ENCODE peak calls at places on chromosomes 12 and 14, in five cellular contexts. Q is brain microvascular endothelial cell, Y is upper lobe of right lung, J is LoVo, U is cerebellum. C is an unnamed sample.

GRCh38 chr14:74825008-74825407 is 50.9 kb downstream of the PROX2 start:
- DNase-seq in Q (no peak), Y (no peak), J (no peak), U (no peak), C (no peak)

GRCh38 chr12:62848418-62848817 is 86.5 kb downstream of the PPM1H start:
- DNase-seq in Q (peak), Y (no peak), J (no peak), U (no peak), C (no peak)

GRCh38 chr12:53145383-53145782 is 35.1 kb upstream of the ZNF740 start:
- DNase-seq in Q (no peak), Y (no peak), J (no peak), U (no peak), C (no peak)

GRCh38 chr12:115384391-115384790 is 700.4 kb upstream of the TBX3 start:
- DNase-seq in Q (no peak), Y (no peak), J (no peak), U (no peak), C (no peak)

GRCh38 chr12:77049767-77050353 is 15.5 kb downstream of the E2F7 start:
- DNase-seq in Q (peak), Y (no peak), J (peak), U (peak), C (no peak)

GRCh38 chr12:92034083-92034482 is 111.6 kb downstream of the BTG1 start:
- DNase-seq in Q (no peak), Y (no peak), J (peak), U (no peak), C (no peak)

GRCh38 chr14:20498622-20499021 is 6.7 kb upstream of the RNASE10 start:
- DNase-seq in Q (no peak), Y (no peak), J (no peak), U (no peak), C (no peak)

GRCh38 chr12:124007810-124008570 is 35.0 kb downstream of the ZNF664 start:
- DNase-seq in Q (no peak), Y (no peak), J (no peak), U (no peak), C (no peak)

GRCh38 chr12:45257185-45257585 is 41.3 kb downstream of the ANO6 start:
- DNase-seq in Q (no peak), Y (no peak), J (no peak), U (no peak), C (no peak)

GRCh38 chr14:56460469-56460868 is 119.1 kb upstream of the TMEM260 start:
- DNase-seq in Q (no peak), Y (no peak), J (no peak), U (no peak), C (no peak)

GRCh38 chr12:1606021-1606622 is 11.7 kb upstream of the FBXL14 start:
- DNase-seq in Q (peak), Y (peak), J (peak), U (peak), C (peak)

GRCh38 chr12:64625243-64626077 is 15.2 kb downstream of the RASSF3 start:
- DNase-seq in Q (peak), Y (peak), J (peak), U (no peak), C (peak)

GRCh38 chr12:5246196-5246595 is 185.7 kb upstream of the NTF3 start:
- DNase-seq in Q (no peak), Y (no peak), J (no peak), U (no peak), C (no peak)

GRCh38 chr12:56633465-56634241 is 3.5 kb upstream of the BAZ2A start:
- DNase-seq in Q (no peak), Y (no peak), J (no peak), U (no peak), C (no peak)

GRCh38 chr12:69655616-69656336 is 43.3 kb downstream of the BEST3 start:
- DNase-seq in Q (peak), Y (no peak), J (no peak), U (no peak), C (no peak)

GRCh38 chr12:30154996-30155730 is 371.4 kb upstream of the TMTC1 start:
- DNase-seq in Q (peak), Y (no peak), J (no peak), U (no peak), C (no peak)

GRCh38 chr12:115011703-115012102 is 327.7 kb upstream of the TBX3 start:
- DNase-seq in Q (no peak), Y (no peak), J (no peak), U (no peak), C (no peak)

GRCh38 chr12:24903305-24904088 is 45.4 kb downstream of the BCAT1 start:
- DNase-seq in Q (no peak), Y (no peak), J (no peak), U (no peak), C (no peak)

GRCh38 chr12:44696542-44696941 is 179.6 kb downstream of the NELL2 start:
- DNase-seq in Q (no peak), Y (no peak), J (no peak), U (no peak), C (no peak)

GRCh38 chr12:105736498-105736897 is 402.3 kb downstream of the NUAK1 start:
- DNase-seq in Q (no peak), Y (no peak), J (no peak), U (no peak), C (no peak)

GRCh38 chr14:102694530-102695171 is 82.6 kb upstream of the TRAF3 start:
- DNase-seq in Q (peak), Y (no peak), J (peak), U (peak), C (no peak)

GRCh38 chr12:132723015-132723763 is 12.5 kb downstream of the PGAM5 start:
- DNase-seq in Q (peak), Y (no peak), J (no peak), U (no peak), C (no peak)

GRCh38 chr12:20280515-20280914 is 87.8 kb upstream of the PDE3A start:
- DNase-seq in Q (no peak), Y (no peak), J (no peak), U (no peak), C (no peak)

GRCh38 chr12:119410396-119410795 is 75.9 kb downstream of the CCDC60 start:
- DNase-seq in Q (no peak), Y (no peak), J (no peak), U (no peak), C (no peak)

GRCh38 chr12:121288158-121288848 is 8.2 kb downstream of the CAMKK2 start:
- DNase-seq in Q (no peak), Y (peak), J (no peak), U (no peak), C (no peak)

GRCh38 chr14:91127411-91127810 is 13.5 kb downstream of the DGLUCY start:
- DNase-seq in Q (no peak), Y (peak), J (peak), U (no peak), C (peak)

GRCh38 chr12:12011880-12012260 is 58.9 kb upstream of the BCL2L14 start:
- DNase-seq in Q (no peak), Y (no peak), J (no peak), U (no peak), C (no peak)

GRCh38 chr14:53064461-53064860 is 88.7 kb downstream of the DDHD1 start:
- DNase-seq in Q (no peak), Y (no peak), J (no peak), U (no peak), C (no peak)

GRCh38 chr14:99538275-99538674 is 57.1 kb downstream of the CCNK start:
- DNase-seq in Q (peak), Y (no peak), J (no peak), U (peak), C (no peak)

GRCh38 chr12:53860426-53861223 is 78.0 kb upstream of the HOXC13 start:
- DNase-seq in Q (no peak), Y (no peak), J (no peak), U (no peak), C (no peak)

GRCh38 chr14:24700511-24700910 is 66.5 kb upstream of the GZMB start:
- DNase-seq in Q (no peak), Y (no peak), J (no peak), U (no peak), C (no peak)

GRCh38 chr12:57027805-57028153 is 11.4 kb upstream of the TAC3 start:
- DNase-seq in Q (no peak), Y (no peak), J (no peak), U (no peak), C (no peak)

GRCh38 chr12:54431911-54432814 is 13.1 kb upstream of the ITGA5 start:
- DNase-seq in Q (no peak), Y (no peak), J (peak), U (no peak), C (peak)

GRCh38 chr12:116959845-116960514 is 49.2 kb downstream of the FBXW8 start:
- DNase-seq in Q (no peak), Y (no peak), J (no peak), U (peak), C (no peak)

GRCh38 chr14:55731881-55732498 is 152.0 kb downstream of the KTN1 start:
- DNase-seq in Q (peak), Y (no peak), J (no peak), U (no peak), C (no peak)

GRCh38 chr12:21989819-21990412 is 48.7 kb upstream of the ABCC9 start:
- DNase-seq in Q (peak), Y (no peak), J (peak), U (no peak), C (no peak)

GRCh38 chr14:55339770-55340169 is 68.5 kb downstream of the FBXO34 start:
- DNase-seq in Q (no peak), Y (no peak), J (no peak), U (no peak), C (no peak)

GRCh38 chr12:76037130-76038105 is 5.8 kb upstream of the PHLDA1 start:
- DNase-seq in Q (peak), Y (no peak), J (peak), U (peak), C (no peak)

GRCh38 chr12:4302881-4303280 is 18.1 kb upstream of the TIGAR start:
- DNase-seq in Q (no peak), Y (no peak), J (no peak), U (no peak), C (no peak)